ENCODE peak calls at places on chromosomes 3 and 15, in four cellular contexts. S, C, G and B are unnamed samples.

GRCh38 chr15:55256281-55257013 is 33.2 kb downstream of the RAB27A start:
- DNase-seq in S (no peak), G (no peak), C (no peak), B (no peak)

GRCh38 chr3:130935761-130936160 is 41.9 kb downstream of the ATP2C1 start:
- DNase-seq in C (no peak), G (no peak), S (peak; percentile 84), B (no peak)

GRCh38 chr3:185763347-185764010 is 61.4 kb downstream of the IGF2BP2 start:
- DNase-seq in S (no peak), C (no peak), G (no peak), B (no peak)

GRCh38 chr3:112818289-112818688 is 28.4 kb downstream of the CD200R1L start:
- DNase-seq in G (no peak), C (no peak), S (peak; percentile 79), B (no peak)

GRCh38 chr15:85771781-85772445 is 22.8 kb downstream of the KLHL25 start:
- DNase-seq in S (peak; percentile 88), C (no peak), G (no peak), B (no peak)

GRCh38 chr3:194395767-194396527 is 3.1 kb downstream of the GP5 start:
- DNase-seq in S (peak; percentile 57), G (no peak), C (no peak), B (peak; percentile 64)

GRCh38 chr3:62703423-62704167 is 171.6 kb downstream of the CADPS start:
- DNase-seq in G (no peak), C (no peak), S (peak; percentile 34), B (no peak)

GRCh38 chr3:28901029-28901428 is 379.8 kb upstream of the RBMS3 start:
- DNase-seq in S (peak; percentile 51), G (no peak), C (no peak), B (no peak)

GRCh38 chr15:31463521-31464102 is 137.0 kb downstream of the KLF13 start:
- DNase-seq in C (no peak), G (no peak), S (no peak), B (no peak)

GRCh38 chr3:21786454-21786829 is 35.4 kb upstream of the ZNF385D start:
- DNase-seq in S (no peak), G (no peak), C (no peak), B (no peak)

GRCh38 chr3:136186330-136186729 is 9.8 kb downstream of the MSL2 start:
- DNase-seq in S (no peak), G (no peak), C (peak; percentile 23), B (peak; percentile 24)